ENCODE peak calls at places on chromosomes 3 and 15, in four cellular contexts. V is H9, K is cardiac muscle cell, P is coronary artery. X is an unnamed sample.
A peak's percentile ranks its signal among the peaks of the same experiment; 100 is the strongest.

GRCh38 chr3:13343601-13344000 is 76.5 kb downstream of the NUP210 start:
- DNase-seq in V (no peak), K (no peak), P (no peak), X (no peak)

GRCh38 chr3:190122198-190122771 is 1.6 kb upstream of the P3H2 start:
- DNase-seq in V (no peak), K (peak; percentile 68), P (no peak), X (no peak)

GRCh38 chr3:142298626-142299025 is 73.2 kb upstream of the GK5 start:
- DNase-seq in V (no peak), K (no peak), P (no peak), X (no peak)

GRCh38 chr3:141389703-141390102 is 21.4 kb downstream of the ZBTB38 start:
- DNase-seq in V (no peak), K (no peak), P (no peak), X (no peak)

GRCh38 chr3:188058569-188059184 is 95.3 kb upstream of the LPP start:
- DNase-seq in V (no peak), K (no peak), P (no peak), X (no peak)

GRCh38 chr3:83224101-83224868 is 1462.8 kb upstream of the GBE1 start:
- DNase-seq in V (no peak), K (peak; percentile 56), P (no peak), X (peak; percentile 0)

GRCh38 chr15:98658831-98659699 is 10.7 kb downstream of the IGF1R start:
- DNase-seq in V (no peak), K (peak; percentile 74), P (no peak), X (peak; percentile 59)

GRCh38 chr15:80744411-80744810 is 34.8 kb upstream of the CEMIP start:
- DNase-seq in V (no peak), K (no peak), P (no peak), X (no peak)

GRCh38 chr15:29568840-29569532 is 253.3 kb downstream of the TJP1 start:
- DNase-seq in V (peak; percentile 55), K (peak; percentile 10), P (no peak), X (peak; percentile 71)

GRCh38 chr3:42163622-42164244 is 72.6 kb downstream of the TRAK1 start:
- DNase-seq in V (no peak), K (no peak), P (no peak), X (no peak)
- H3K27ac ChIP-seq in V (no peak overlapping the region), K (no peak overlapping the region), P (no peak overlapping the region), X (no peak overlapping the region)

DNA sequence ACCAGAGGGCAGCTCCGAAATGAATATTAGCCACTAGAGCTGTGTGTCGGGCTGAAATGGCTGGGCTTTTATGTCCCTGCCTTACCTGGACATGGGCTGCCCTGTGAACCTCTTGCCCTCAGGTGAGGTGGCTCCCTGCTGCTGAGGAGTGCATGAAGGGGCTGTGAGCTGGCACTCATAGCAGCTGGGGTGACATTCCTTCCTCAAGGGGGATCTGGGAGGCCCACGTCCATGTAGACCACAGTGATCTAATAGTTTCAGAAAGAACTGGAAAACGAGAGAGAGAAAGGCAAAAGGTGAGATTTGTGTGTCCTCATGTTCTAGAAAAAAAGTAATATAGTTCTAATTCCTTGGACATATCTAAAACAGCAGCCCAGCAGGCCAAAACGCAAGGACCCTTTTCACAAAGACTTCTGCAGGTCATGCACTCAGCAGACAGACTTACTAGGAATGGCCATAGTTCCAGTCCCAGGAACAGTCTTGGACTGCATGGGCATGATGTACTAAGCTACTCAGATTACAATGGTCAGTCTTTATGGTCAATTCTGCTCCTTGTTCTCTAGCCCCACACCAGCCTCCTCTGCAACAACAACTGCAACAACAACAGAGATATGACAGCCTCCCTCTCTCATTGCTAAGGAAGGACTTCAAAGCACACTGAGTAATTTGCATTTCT is 10.8 kb upstream of the SLC24A5 start:
- DNase-seq in V (peak; percentile 64), K (no peak), P (no peak), X (no peak)
- TF ChIP-seq CTCF in V (peak; percentile 52), K (no peak), P (no peak), X (no peak)

GRCh38 chr3:9916346-9916733 is 558 bp upstream of the IL17RC start:
- DNase-seq in V (no peak), K (peak; percentile 54), P (no peak), X (no peak)
- H3K27ac ChIP-seq in V (no peak overlapping the region), K (peak overlapping the region; percentile 52), P (peak overlapping the region; percentile 92), X (peak overlapping the region; percentile 91)

GRCh38 chr15:76185716-76186115 is 125.6 kb downstream of the ETFA start:
- DNase-seq in V (peak; percentile 77), K (peak; percentile 82), P (no peak), X (peak; percentile 64)
- TF ChIP-seq CTCF in V (peak; percentile 76), K (peak; percentile 72), P (no peak), X (no peak)

DNA sequence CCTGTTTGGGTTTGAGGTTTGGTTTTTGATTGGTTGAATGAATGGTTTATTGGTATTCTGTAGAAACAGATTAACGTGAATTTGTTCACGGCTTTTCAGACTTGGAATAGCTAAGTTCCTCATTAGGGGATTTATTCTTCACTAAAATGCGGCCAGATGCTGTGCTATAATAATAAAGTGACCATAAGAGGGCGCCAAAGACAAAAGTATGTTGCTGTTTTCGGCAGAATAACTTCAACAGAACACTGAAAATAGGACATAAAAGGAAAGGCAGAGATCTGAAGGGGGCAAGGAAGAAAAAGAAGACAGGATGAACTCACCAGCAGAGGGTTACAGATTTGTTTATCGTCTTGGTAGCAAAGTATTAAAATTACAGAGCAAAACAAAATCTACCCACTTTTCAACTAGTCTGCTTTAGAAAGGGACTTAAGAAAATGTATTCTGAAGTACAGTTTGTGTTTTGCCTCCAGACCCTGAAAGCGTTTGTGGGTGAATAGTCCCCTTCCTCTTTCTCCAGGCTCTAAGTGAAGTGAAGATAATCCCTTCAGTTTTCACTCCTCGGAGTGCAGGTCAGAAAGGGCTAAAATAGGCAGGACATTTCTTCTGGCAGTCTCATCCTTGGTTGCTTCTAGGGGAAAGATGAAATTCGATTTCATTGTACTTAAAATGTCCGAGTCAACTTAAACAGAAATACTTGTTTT is 147.6 kb downstream of the IL20RB start:
- DNase-seq in V (no peak), K (peak; percentile 78), P (no peak), X (peak; percentile 47)
- H3K27ac ChIP-seq in V (peak overlapping the region; percentile 63), K (no peak overlapping the region), P (no peak overlapping the region), X (no peak overlapping the region)

GRCh38 chr3:173739716-173740115 is 342.2 kb downstream of the NLGN1 start:
- DNase-seq in V (no peak), K (no peak), P (no peak), X (no peak)
- TF ChIP-seq CTCF in V (no peak), K (no peak), P (no peak), X (no peak)